ENCODE peak calls at places on chromosomes 7 and 10, in nine cellular contexts. I is Peyer's patch, K is cardiac muscle cell, Z is heart right ventricle, S is dorsolateral prefrontal cortex, V is astrocyte, H is pancreas, C is fibroblast of villous mesenchyme, A is LNCaP clone FGC. B is an unnamed sample.

GRCh38 chr7:138645284-138645683 is 55.9 kb downstream of the SVOPL start:
- DNase-seq in K (no peak), V (no peak), C (no peak), S (no peak), Z (no peak), A (no peak), H (no peak), I (no peak), B (no peak)

GRCh38 chr10:22410846-22411245 is 65.5 kb downstream of the SPAG6 start:
- DNase-seq in A (no peak), K (no peak), Z (no peak), C (no peak), S (no peak), V (no peak), I (no peak), H (no peak), B (no peak)

GRCh38 chr10:8112230-8112915 is 57.9 kb downstream of the GATA3 start:
- DNase-seq in Z (no peak), I (no peak), K (no peak), V (no peak), S (no peak), C (no peak), A (no peak), H (no peak), B (no peak)

GRCh38 chr7:45482451-45482850 is 91.7 kb upstream of the ADCY1 start:
- DNase-seq in K (peak; percentile 2), V (no peak), H (no peak), Z (no peak), S (no peak), I (no peak), A (no peak), C (no peak), B (no peak)

GRCh38 chr7:48628950-48629349 is 295.4 kb upstream of the CDC14C start:
- DNase-seq in C (no peak), S (no peak), Z (no peak), V (no peak), K (no peak), I (no peak), H (no peak), A (no peak), B (no peak)

GRCh38 chr7:131326576-131326975 is 1.1 kb upstream of the MKLN1 start:
- DNase-seq in A (no peak), H (no peak), Z (no peak), K (no peak), I (no peak), C (no peak), S (no peak), V (no peak), B (no peak)

GRCh38 chr7:138195207-138195606 is 118.9 kb downstream of the AKR1D1 start:
- DNase-seq in S (no peak), C (peak; percentile 85), Z (no peak), V (no peak), A (peak; percentile 61), H (no peak), I (no peak), K (peak; percentile 19), B (no peak)

GRCh38 chr10:70589762-70590662 is 12.5 kb downstream of the PRF1 start:
- DNase-seq in C (peak; percentile 92), A (no peak), H (no peak), I (peak; percentile 14), V (peak; percentile 51), K (peak; percentile 79), S (no peak), Z (no peak), B (no peak)

GRCh38 chr7:158958618-158959017 is 102.3 kb downstream of the DYNC2I1 start:
- DNase-seq in S (no peak), H (no peak), C (no peak), K (no peak), I (no peak), Z (no peak), V (no peak), A (no peak), B (no peak)

GRCh38 chr7:158956805-158957506 is 100.6 kb downstream of the DYNC2I1 start:
- DNase-seq in I (no peak), V (no peak), A (no peak), Z (no peak), H (no peak), C (no peak), S (no peak), K (no peak), B (no peak)

GRCh38 chr7:158957507-158957900 is 101.1 kb downstream of the DYNC2I1 start:
- DNase-seq in H (no peak), K (no peak), C (no peak), A (no peak), Z (no peak), S (no peak), I (no peak), V (no peak), B (no peak)

GRCh38 chr7:158959021-158959717 is 102.8 kb downstream of the DYNC2I1 start:
- DNase-seq in S (no peak), C (no peak), Z (no peak), H (no peak), V (no peak), K (no peak), I (no peak), A (no peak), B (no peak)

DNA sequence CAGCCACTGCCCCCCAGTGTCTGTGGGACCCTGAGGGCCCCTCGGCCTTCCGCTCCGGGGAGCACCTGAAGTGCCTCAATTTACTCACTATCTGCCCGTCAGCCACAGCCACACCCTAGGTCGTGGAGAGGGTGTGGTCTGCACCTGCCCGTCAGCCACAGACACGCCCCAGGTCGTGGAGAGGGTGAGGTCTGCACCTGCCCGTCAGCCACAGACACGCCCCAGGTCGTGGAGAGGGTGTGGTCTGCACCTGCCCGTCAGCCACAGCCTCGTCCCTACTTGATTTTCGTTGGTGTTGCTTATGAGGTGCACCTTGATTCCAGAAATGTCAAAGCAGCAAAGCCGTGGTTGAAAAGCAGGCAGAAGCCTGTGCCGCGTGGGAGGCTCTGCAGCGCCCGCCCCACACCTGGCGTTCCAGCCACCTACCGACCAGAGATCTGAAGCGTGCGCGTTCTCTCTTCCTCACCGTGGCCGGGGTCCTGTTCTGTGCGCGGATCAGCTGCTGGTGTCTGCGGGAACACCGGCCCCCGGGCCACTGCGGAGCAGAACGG is 101.6 kb downstream of the DYNC2I1 start:
- DNase-seq in S (no peak), K (no peak), Z (no peak), C (no peak), A (peak; percentile 28), V (no peak), I (no peak), H (peak; percentile 95), B (peak; percentile 88)
- TF ChIP-seq CTCF in S (no peak), K (no peak), Z (no peak), C (no peak), A (no peak), V (no peak), I (no peak), H (no peak), B (no peak)

GRCh38 chr7:123043642-123044041 is 48.1 kb upstream of the TAS2R16 start:
- DNase-seq in C (no peak), I (no peak), V (no peak), Z (no peak), H (no peak), S (no peak), A (no peak), K (no peak), B (no peak)

GRCh38 chr7:123051916-123052315 is 56.4 kb upstream of the TAS2R16 start:
- DNase-seq in V (peak; percentile 33), I (no peak), K (no peak), Z (no peak), H (no peak), S (no peak), C (no peak), A (no peak), B (no peak)

DNA sequence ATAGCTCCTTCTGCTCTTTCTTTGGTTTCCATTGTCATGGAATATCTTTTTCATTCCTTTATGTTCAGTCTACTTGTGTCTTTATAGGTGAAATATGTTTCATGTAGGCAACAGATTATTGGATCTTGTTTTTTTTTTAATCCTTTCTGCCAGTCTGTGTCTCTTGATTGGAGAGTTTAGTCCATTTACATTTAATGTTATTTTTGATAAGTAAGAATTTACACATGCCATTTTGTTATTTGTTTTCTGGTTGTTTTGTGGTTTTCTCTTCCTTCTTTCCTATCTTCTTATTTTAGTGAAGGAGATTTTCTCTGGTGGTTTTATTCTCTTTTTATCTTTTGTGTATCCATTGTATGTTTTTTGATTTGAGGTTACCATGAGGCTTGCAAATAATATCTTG is 52.5 kb upstream of the TAS2R16 start:
- DNase-seq in A (no peak), C (no peak), H (no peak), S (no peak), K (no peak), I (no peak), V (no peak), Z (no peak), B (no peak)
- H3K4me3 ChIP-seq in A (no peak overlapping the region), C (no peak overlapping the region), H (no peak overlapping the region), S (no peak overlapping the region), K (no peak overlapping the region), I (no peak overlapping the region), V (no peak overlapping the region), Z (no peak overlapping the region), B (no peak overlapping the region)

GRCh38 chr7:24764972-24765744 is 7.9 kb upstream of the GSDME start:
- DNase-seq in A (no peak), I (no peak), K (peak; percentile 48), V (no peak), S (no peak), C (peak; percentile 67), Z (no peak), H (no peak), B (no peak)

GRCh38 chr7:24769863-24770262 is 12.6 kb upstream of the GSDME start:
- DNase-seq in V (no peak), K (no peak), S (no peak), I (no peak), A (peak; percentile 70), H (no peak), C (no peak), Z (no peak), B (no peak)

GRCh38 chr7:24769014-24769830 is 12.0 kb upstream of the GSDME start:
- DNase-seq in K (no peak), S (no peak), C (no peak), V (no peak), Z (no peak), H (no peak), A (no peak), I (no peak), B (no peak)

GRCh38 chr7:24763303-24763901 is 6.1 kb upstream of the GSDME start:
- DNase-seq in Z (no peak), H (no peak), K (no peak), I (no peak), V (no peak), S (no peak), C (no peak), A (no peak), B (no peak)

DNA sequence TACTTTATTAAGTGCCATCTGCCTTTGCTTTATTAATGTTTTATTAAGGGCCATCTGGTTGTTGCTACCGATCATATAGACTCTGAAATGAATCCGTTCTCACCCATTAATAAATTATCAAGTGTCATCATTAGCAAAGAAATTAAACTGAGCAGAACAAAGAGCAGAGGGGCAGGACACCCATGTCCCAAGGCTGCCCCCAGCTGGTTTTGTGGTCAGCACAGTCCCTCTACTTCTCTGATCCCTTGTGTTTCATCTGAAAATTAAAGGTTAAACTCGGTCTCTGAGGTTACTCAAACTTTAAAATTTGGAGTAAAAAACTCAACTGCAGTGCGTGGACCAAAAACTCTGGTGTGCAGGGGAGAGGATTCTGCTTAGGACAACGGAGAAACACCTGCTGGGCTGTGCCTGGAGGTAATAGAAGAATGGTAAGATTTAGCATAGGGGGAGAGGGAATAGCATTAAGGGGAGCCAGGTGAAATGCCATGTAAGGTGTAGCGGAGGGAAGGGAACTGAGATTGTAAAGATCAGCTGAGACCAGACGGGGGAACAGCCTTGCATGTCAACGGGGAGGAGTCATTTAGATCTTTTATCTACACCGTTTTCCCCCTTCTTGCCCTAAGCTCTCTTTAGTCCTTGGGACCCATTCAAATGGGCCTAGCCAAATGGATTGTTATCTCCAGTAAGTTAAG is 10.8 kb upstream of the GSDME start:
- DNase-seq in I (no peak), H (no peak), Z (no peak), S (no peak), A (no peak), C (no peak), K (no peak), V (no peak), B (no peak)
- TF ChIP-seq CTCF in I (peak; percentile 23), H (no peak), Z (no peak), S (no peak), A (peak; percentile 19), C (peak; percentile 12), K (no peak), V (no peak), B (no peak)

GRCh38 chr7:124033807-124034753 is 1.2 kb upstream of the TMEM229A start:
- DNase-seq in S (no peak), H (no peak), A (no peak), I (no peak), V (no peak), C (no peak), K (no peak), Z (no peak), B (no peak)
- H3K4me3 ChIP-seq in S (peak overlapping the region; percentile 89), H (no peak overlapping the region), A (no peak overlapping the region), I (no peak overlapping the region), V (no peak overlapping the region), C (no peak overlapping the region), K (no peak overlapping the region), Z (peak overlapping the region; percentile 58), B (no peak overlapping the region)